ENCODE peak calls at places on chromosomes 16 and 17, in ten cellular contexts. One of them, this sample, is unnamed.

GRCh38 chr16:75754126-75754525 is 27.8 kb upstream of the CPHXL start:
- DNase-seq in AG04449: no peak
- DNase-seq in natural killer cell: no peak
- DNase-seq in thoracic aorta: no peak
- DNase-seq in AG04450: peak; percentile 15
- DNase-seq in Calu3: peak; percentile 20
- DNase-seq in transverse colon: peak; percentile 46
- DNase-seq in AG10803: peak; percentile 25
- DNase-seq in left ventricle myocardium inferior: no peak
- DNase-seq in GM23338: no peak
- DNase-seq in this sample: no peak

GRCh38 chr16:58493756-58494431 is 6.0 kb upstream of the NDRG4 start:
- DNase-seq in thoracic aorta: no peak
- DNase-seq in Calu3: no peak
- DNase-seq in left ventricle myocardium inferior: no peak
- DNase-seq in AG04450: no peak
- DNase-seq in transverse colon: no peak
- DNase-seq in AG04449: no peak
- DNase-seq in AG10803: no peak
- DNase-seq in GM23338: no peak
- DNase-seq in natural killer cell: no peak
- DNase-seq in this sample: no peak

GRCh38 chr16:81403208-81403600 is 41.4 kb upstream of the CMIP start:
- DNase-seq in AG10803: no peak
- DNase-seq in AG04450: no peak
- DNase-seq in GM23338: no peak
- DNase-seq in natural killer cell: no peak
- DNase-seq in Calu3: no peak
- DNase-seq in transverse colon: no peak
- DNase-seq in thoracic aorta: no peak
- DNase-seq in left ventricle myocardium inferior: no peak
- DNase-seq in AG04449: no peak
- DNase-seq in this sample: no peak

GRCh38 chr16:379183-379960 is 2.4 kb downstream of the PGAP6 start:
- DNase-seq in GM23338: peak; percentile 88
- DNase-seq in thoracic aorta: no peak
- DNase-seq in AG04449: no peak
- DNase-seq in natural killer cell: no peak
- DNase-seq in left ventricle myocardium inferior: no peak
- DNase-seq in transverse colon: peak; percentile 84
- DNase-seq in AG10803: no peak
- DNase-seq in Calu3: no peak
- DNase-seq in AG04450: no peak
- DNase-seq in this sample: no peak

GRCh38 chr17:79183221-79184158 is 108.9 kb downstream of the ENGASE start:
- DNase-seq in AG04450: no peak
- DNase-seq in transverse colon: no peak
- DNase-seq in thoracic aorta: no peak
- DNase-seq in Calu3: no peak
- DNase-seq in GM23338: peak; percentile 92
- DNase-seq in AG04449: no peak
- DNase-seq in AG10803: no peak
- DNase-seq in left ventricle myocardium inferior: no peak
- DNase-seq in natural killer cell: no peak
- DNase-seq in this sample: no peak

GRCh38 chr17:38509772-38510423 is 81.6 kb downstream of the ARHGAP23 start:
- DNase-seq in AG10803: no peak
- DNase-seq in AG04450: no peak
- DNase-seq in left ventricle myocardium inferior: no peak
- DNase-seq in GM23338: peak; percentile 75
- DNase-seq in natural killer cell: no peak
- DNase-seq in AG04449: no peak
- DNase-seq in thoracic aorta: no peak
- DNase-seq in transverse colon: no peak
- DNase-seq in Calu3: no peak
- DNase-seq in this sample: no peak

GRCh38 chr16:22898874-22899348 is 84.9 kb downstream of the HS3ST2 start:
- DNase-seq in left ventricle myocardium inferior: peak; percentile 68
- DNase-seq in AG04449: no peak
- DNase-seq in AG04450: no peak
- DNase-seq in AG10803: peak; percentile 57
- DNase-seq in natural killer cell: no peak
- DNase-seq in Calu3: peak; percentile 86
- DNase-seq in GM23338: peak; percentile 96
- DNase-seq in thoracic aorta: peak; percentile 10
- DNase-seq in transverse colon: peak; percentile 78
- DNase-seq in this sample: peak; percentile 75

GRCh38 chr16:54974391-54974790 is 43.7 kb downstream of the IRX5 start:
- DNase-seq in left ventricle myocardium inferior: no peak
- DNase-seq in thoracic aorta: no peak
- DNase-seq in natural killer cell: no peak
- DNase-seq in Calu3: no peak
- DNase-seq in transverse colon: no peak
- DNase-seq in AG04450: no peak
- DNase-seq in GM23338: no peak
- DNase-seq in AG10803: no peak
- DNase-seq in AG04449: no peak
- DNase-seq in this sample: no peak

GRCh38 chr17:17609121-17609520 is 17.6 kb upstream of the PEMT start:
- DNase-seq in left ventricle myocardium inferior: no peak
- DNase-seq in AG10803: no peak
- DNase-seq in AG04449: no peak
- DNase-seq in thoracic aorta: no peak
- DNase-seq in AG04450: no peak
- DNase-seq in natural killer cell: no peak
- DNase-seq in GM23338: peak; percentile 62
- DNase-seq in Calu3: no peak
- DNase-seq in transverse colon: no peak
- DNase-seq in this sample: no peak

GRCh38 chr17:73284339-73284738 is 22.7 kb upstream of the CPSF4L start:
- DNase-seq in AG04449: no peak
- DNase-seq in transverse colon: no peak
- DNase-seq in AG04450: no peak
- DNase-seq in AG10803: no peak
- DNase-seq in thoracic aorta: no peak
- DNase-seq in left ventricle myocardium inferior: no peak
- DNase-seq in GM23338: no peak
- DNase-seq in Calu3: no peak
- DNase-seq in natural killer cell: no peak
- DNase-seq in this sample: no peak

GRCh38 chr17:15029469-15029868 is 235.7 kb downstream of the PMP22 start:
- DNase-seq in AG10803: no peak
- DNase-seq in thoracic aorta: no peak
- DNase-seq in GM23338: no peak
- DNase-seq in Calu3: no peak
- DNase-seq in natural killer cell: no peak
- DNase-seq in transverse colon: no peak
- DNase-seq in left ventricle myocardium inferior: no peak
- DNase-seq in AG04449: no peak
- DNase-seq in AG04450: no peak
- DNase-seq in this sample: no peak

GRCh38 chr16:27849621-27850020 is 213.9 kb downstream of the GSG1L start:
- DNase-seq in thoracic aorta: no peak
- DNase-seq in AG10803: no peak
- DNase-seq in AG04450: no peak
- DNase-seq in left ventricle myocardium inferior: no peak
- DNase-seq in transverse colon: no peak
- DNase-seq in GM23338: no peak
- DNase-seq in natural killer cell: no peak
- DNase-seq in AG04449: no peak
- DNase-seq in Calu3: no peak
- DNase-seq in this sample: no peak

GRCh38 chr16:83887088-83887487 is 11.8 kb upstream of the MLYCD start:
- DNase-seq in AG04449: no peak
- DNase-seq in AG04450: no peak
- DNase-seq in Calu3: no peak
- DNase-seq in AG10803: peak; percentile 23
- DNase-seq in thoracic aorta: no peak
- DNase-seq in natural killer cell: no peak
- DNase-seq in GM23338: peak; percentile 54
- DNase-seq in left ventricle myocardium inferior: no peak
- DNase-seq in transverse colon: peak; percentile 26
- DNase-seq in this sample: no peak

GRCh38 chr16:64589836-64590235 is 532.0 kb downstream of the CDH11 start:
- DNase-seq in transverse colon: no peak
- DNase-seq in AG10803: peak; percentile 81
- DNase-seq in thoracic aorta: no peak
- DNase-seq in natural killer cell: no peak
- DNase-seq in GM23338: no peak
- DNase-seq in AG04450: peak; percentile 2
- DNase-seq in left ventricle myocardium inferior: no peak
- DNase-seq in AG04449: peak; percentile 65
- DNase-seq in Calu3: no peak
- DNase-seq in this sample: no peak

GRCh38 chr17:50511058-50511457 is 2.8 kb downstream of the MYCBPAP start:
- DNase-seq in natural killer cell: no peak
- DNase-seq in GM23338: no peak
- DNase-seq in AG04449: no peak
- DNase-seq in transverse colon: no peak
- DNase-seq in AG04450: no peak
- DNase-seq in left ventricle myocardium inferior: no peak
- DNase-seq in AG10803: no peak
- DNase-seq in thoracic aorta: no peak
- DNase-seq in Calu3: peak; percentile 48
- DNase-seq in this sample: no peak

GRCh38 chr16:85363881-85364280 is 249.2 kb upstream of the GSE1 start:
- DNase-seq in GM23338: no peak
- DNase-seq in natural killer cell: no peak
- DNase-seq in AG04449: peak; percentile 96
- DNase-seq in Calu3: no peak
- DNase-seq in left ventricle myocardium inferior: no peak
- DNase-seq in AG04450: peak; percentile 64
- DNase-seq in transverse colon: no peak
- DNase-seq in thoracic aorta: no peak
- DNase-seq in AG10803: peak; percentile 55
- DNase-seq in this sample: no peak

GRCh38 chr17:81473019-81473418 is 39.6 kb downstream of the ACTG1 start:
- DNase-seq in AG10803: no peak
- DNase-seq in AG04449: no peak
- DNase-seq in Calu3: no peak
- DNase-seq in AG04450: no peak
- DNase-seq in left ventricle myocardium inferior: no peak
- DNase-seq in natural killer cell: no peak
- DNase-seq in GM23338: no peak
- DNase-seq in transverse colon: no peak
- DNase-seq in thoracic aorta: no peak
- DNase-seq in this sample: no peak

GRCh38 chr17:82489851-82490511 is 29.6 kb upstream of the FOXK2 start:
- DNase-seq in left ventricle myocardium inferior: no peak
- DNase-seq in AG04449: no peak
- DNase-seq in AG10803: no peak
- DNase-seq in thoracic aorta: no peak
- DNase-seq in natural killer cell: no peak
- DNase-seq in transverse colon: no peak
- DNase-seq in Calu3: no peak
- DNase-seq in GM23338: no peak
- DNase-seq in AG04450: no peak
- DNase-seq in this sample: no peak

GRCh38 chr17:50935201-50936124 is 69.3 kb upstream of the TOB1 start:
- DNase-seq in thoracic aorta: peak; percentile 46
- DNase-seq in left ventricle myocardium inferior: no peak
- DNase-seq in GM23338: no peak
- DNase-seq in AG04449: no peak
- DNase-seq in AG10803: no peak
- DNase-seq in AG04450: no peak
- DNase-seq in transverse colon: peak; percentile 59
- DNase-seq in natural killer cell: no peak
- DNase-seq in Calu3: peak; percentile 74
- DNase-seq in this sample: no peak

GRCh38 chr17:65062168-65062915 is 5.8 kb upstream of the GNA13 start:
- DNase-seq in Calu3: no peak
- DNase-seq in AG10803: no peak
- DNase-seq in left ventricle myocardium inferior: no peak
- DNase-seq in GM23338: peak; percentile 40
- DNase-seq in transverse colon: peak; percentile 37
- DNase-seq in AG04449: no peak
- DNase-seq in AG04450: no peak
- DNase-seq in thoracic aorta: no peak
- DNase-seq in natural killer cell: no peak
- DNase-seq in this sample: no peak

GRCh38 chr16:51180719-51181494 is 29.8 kb upstream of the SALL1 start:
- DNase-seq in AG04450: no peak
- DNase-seq in left ventricle myocardium inferior: no peak
- DNase-seq in GM23338: no peak
- DNase-seq in transverse colon: no peak
- DNase-seq in thoracic aorta: no peak
- DNase-seq in AG10803: no peak
- DNase-seq in Calu3: no peak
- DNase-seq in AG04449: no peak
- DNase-seq in natural killer cell: no peak
- DNase-seq in this sample: no peak

GRCh38 chr16:29656688-29657523 is 6.1 kb upstream of the SPN start:
- DNase-seq in AG10803: no peak
- DNase-seq in natural killer cell: no peak
- DNase-seq in left ventricle myocardium inferior: no peak
- DNase-seq in AG04449: no peak
- DNase-seq in GM23338: no peak
- DNase-seq in thoracic aorta: no peak
- DNase-seq in AG04450: no peak
- DNase-seq in transverse colon: no peak
- DNase-seq in Calu3: no peak
- DNase-seq in this sample: no peak
- TF ChIP-seq CTCF in AG10803: no peak
- TF ChIP-seq CTCF in natural killer cell: no peak
- TF ChIP-seq CTCF in left ventricle myocardium inferior: no peak
- TF ChIP-seq CTCF in AG04449: no peak
- TF ChIP-seq CTCF in GM23338: no peak
- TF ChIP-seq CTCF in thoracic aorta: no peak
- TF ChIP-seq CTCF in AG04450: no peak
- TF ChIP-seq CTCF in transverse colon: no peak
- TF ChIP-seq CTCF in Calu3: no peak
- TF ChIP-seq CTCF in this sample: no peak

GRCh38 chr16:15782573-15783365 is 74.1 kb downstream of the MYH11 start:
- DNase-seq in AG04450: no peak
- DNase-seq in Calu3: no peak
- DNase-seq in AG04449: no peak
- DNase-seq in natural killer cell: no peak
- DNase-seq in left ventricle myocardium inferior: no peak
- DNase-seq in thoracic aorta: no peak
- DNase-seq in AG10803: no peak
- DNase-seq in GM23338: peak; percentile 32
- DNase-seq in transverse colon: no peak
- DNase-seq in this sample: no peak
- TF ChIP-seq CTCF in AG04450: no peak
- TF ChIP-seq CTCF in Calu3: no peak
- TF ChIP-seq CTCF in AG04449: no peak
- TF ChIP-seq CTCF in natural killer cell: no peak
- TF ChIP-seq CTCF in left ventricle myocardium inferior: no peak
- TF ChIP-seq CTCF in thoracic aorta: no peak
- TF ChIP-seq CTCF in AG10803: no peak
- TF ChIP-seq CTCF in GM23338: no peak
- TF ChIP-seq CTCF in transverse colon: no peak
- TF ChIP-seq CTCF in this sample: peak; percentile 20

GRCh38 chr17:63431939-63432804 is 13.9 kb downstream of the CYB561 start:
- DNase-seq in AG10803: no peak
- DNase-seq in left ventricle myocardium inferior: no peak
- DNase-seq in Calu3: no peak
- DNase-seq in AG04450: no peak
- DNase-seq in AG04449: peak; percentile 33
- DNase-seq in natural killer cell: no peak
- DNase-seq in transverse colon: peak; percentile 40
- DNase-seq in thoracic aorta: no peak
- DNase-seq in GM23338: no peak
- DNase-seq in this sample: no peak
- TF ChIP-seq CTCF in AG10803: no peak
- TF ChIP-seq CTCF in left ventricle myocardium inferior: no peak
- TF ChIP-seq CTCF in Calu3: no peak
- TF ChIP-seq CTCF in AG04450: no peak
- TF ChIP-seq CTCF in AG04449: no peak
- TF ChIP-seq CTCF in natural killer cell: no peak
- TF ChIP-seq CTCF in transverse colon: no peak
- TF ChIP-seq CTCF in thoracic aorta: no peak
- TF ChIP-seq CTCF in GM23338: no peak
- TF ChIP-seq CTCF in this sample: no peak

GRCh38 chr17:76961869-76962268 is 93.7 kb downstream of the MGAT5B start:
- DNase-seq in left ventricle myocardium inferior: no peak
- DNase-seq in natural killer cell: no peak
- DNase-seq in AG10803: no peak
- DNase-seq in AG04450: no peak
- DNase-seq in GM23338: no peak
- DNase-seq in Calu3: no peak
- DNase-seq in AG04449: no peak
- DNase-seq in thoracic aorta: no peak
- DNase-seq in transverse colon: no peak
- DNase-seq in this sample: no peak
- TF ChIP-seq CTCF in left ventricle myocardium inferior: no peak
- TF ChIP-seq CTCF in natural killer cell: no peak
- TF ChIP-seq CTCF in AG10803: no peak
- TF ChIP-seq CTCF in AG04450: no peak
- TF ChIP-seq CTCF in GM23338: no peak
- TF ChIP-seq CTCF in Calu3: no peak
- TF ChIP-seq CTCF in AG04449: no peak
- TF ChIP-seq CTCF in thoracic aorta: no peak
- TF ChIP-seq CTCF in transverse colon: no peak
- TF ChIP-seq CTCF in this sample: no peak